ENCODE peak calls at places on chromosomes 6 and 20, in four cellular contexts. R is spleen, Q is heart left ventricle, H is mammary epithelial cell. Z is an unnamed sample.

GRCh38 chr20:50318709-50319108 is 128.1 kb downstream of the CEBPB start:
- DNase-seq in H (no peak), R (peak), Q (no peak), Z (no peak)

GRCh38 chr20:50332491-50332980 is 141.9 kb downstream of the CEBPB start:
- DNase-seq in R (peak), H (no peak), Q (no peak), Z (no peak)

GRCh38 chr6:35804996-35805736 is at the start of gene LHFPL5:
- DNase-seq in R (peak), H (no peak), Q (peak), Z (no peak)

GRCh38 chr6:28747631-28748157 is 176.1 kb downstream of the TRIM27 start:
- DNase-seq in H (peak), R (no peak), Q (no peak), Z (no peak)

GRCh38 chr6:163460307-163460782 is 45.8 kb downstream of the QKI start:
- DNase-seq in H (no peak), R (no peak), Q (no peak), Z (no peak)

GRCh38 chr6:20952605-20953004 is 418.3 kb downstream of the CDKAL1 start:
- DNase-seq in R (no peak), H (peak), Q (no peak), Z (no peak)

GRCh38 chr20:61049684-61050083 is 202.4 kb upstream of the CDH4 start:
- DNase-seq in H (no peak), Q (no peak), R (no peak), Z (no peak)

GRCh38 chr6:33935439-33936080 is 131.8 kb upstream of the MLN start:
- DNase-seq in H (no peak), R (peak), Q (no peak), Z (peak)

GRCh38 chr6:112735129-112735528 is 388.0 kb downstream of the RFPL4B start:
- DNase-seq in R (no peak), H (no peak), Q (no peak), Z (no peak)

GRCh38 chr20:52981051-52981450 is 8.9 kb downstream of the TSHZ2 start:
- DNase-seq in Q (no peak), H (no peak), R (no peak), Z (no peak)

GRCh38 chr6:26292709-26293108 is 72.3 kb upstream of the BTN3A2 start:
- DNase-seq in H (no peak), Q (no peak), R (no peak), Z (no peak)

GRCh38 chr20:23118766-23119165 is 32.6 kb upstream of the CD93 start:
- DNase-seq in Q (no peak), R (peak), H (no peak), Z (no peak)

GRCh38 chr6:29976588-29977424 is 34.5 kb downstream of the HLA-A start:
- DNase-seq in R (peak), Q (peak), H (peak), Z (no peak)

GRCh38 chr6:90406957-90407356 is 110.3 kb upstream of the BACH2 start:
- DNase-seq in R (no peak), H (peak), Q (no peak), Z (no peak)

GRCh38 chr6:163950159-163950558 is 535.6 kb downstream of the QKI start:
- DNase-seq in R (no peak), Q (no peak), H (no peak), Z (no peak)

GRCh38 chr6:118319890-118320289 is 228.2 kb upstream of the PLN start:
- DNase-seq in H (no peak), R (no peak), Q (no peak), Z (no peak)

GRCh38 chr6:126077810-126078791 is 91.8 kb downstream of the TRMT11 start:
- DNase-seq in Q (no peak), R (no peak), H (no peak), Z (no peak)

GRCh38 chr6:134995536-134995935 is 45.6 kb upstream of the ALDH8A1 start:
- DNase-seq in R (no peak), Q (no peak), H (no peak), Z (no peak)

GRCh38 chr6:128252293-128253176 is 267.9 kb downstream of the PTPRK start:
- DNase-seq in Q (no peak), R (no peak), H (no peak), Z (no peak)

GRCh38 chr6:43263314-43264178 is 20.3 kb downstream of the TTBK1 start:
- DNase-seq in R (peak), Q (peak), H (peak), Z (no peak)

GRCh38 chr6:90753820-90754604 is 167.1 kb upstream of the MAP3K7 start:
- DNase-seq in R (no peak), Q (no peak), H (no peak), Z (no peak)

GRCh38 chr6:101818056-101818455 is 424.5 kb downstream of the GRIK2 start:
- DNase-seq in R (no peak), Q (no peak), H (no peak), Z (no peak)

GRCh38 chr6:5490495-5491069 is 229.3 kb downstream of the FARS2 start:
- DNase-seq in H (no peak), R (no peak), Q (no peak), Z (no peak)

GRCh38 chr6:44332585-44332984 is 9.9 kb upstream of the SPATS1 start:
- DNase-seq in R (no peak), Q (no peak), H (no peak), Z (no peak)

GRCh38 chr6:36195471-36196048 is 984 bp upstream of the BRPF3 start:
- DNase-seq in Q (no peak), R (no peak), H (peak), Z (no peak)

GRCh38 chr6:2872417-2873358 is 30.4 kb downstream of the SERPINB9 start:
- DNase-seq in H (no peak), Q (no peak), R (no peak), Z (no peak)

GRCh38 chr6:21180800-21181337 is 412.7 kb upstream of the SOX4 start:
- DNase-seq in Q (no peak), H (no peak), R (no peak), Z (no peak)

GRCh38 chr6:106705156-106705555 is 75.8 kb downstream of the QRSL1 start:
- DNase-seq in H (no peak), Q (no peak), R (no peak), Z (no peak)

GRCh38 chr20:57465943-57466342 is 59.0 kb downstream of the CTCFL start:
- DNase-seq in H (no peak), Q (no peak), R (peak), Z (no peak)

GRCh38 chr6:103800131-103800670 is 1059.5 kb downstream of the HACE1 start:
- DNase-seq in H (no peak), Q (no peak), R (no peak), Z (no peak)

GRCh38 chr6:89386917-89387491 is 25.1 kb downstream of the RRAGD start:
- DNase-seq in R (no peak), H (no peak), Q (no peak), Z (no peak)

GRCh38 chr6:89385156-89385667 is 26.9 kb downstream of the RRAGD start:
- DNase-seq in Q (no peak), R (no peak), H (peak), Z (no peak)

GRCh38 chr6:89388846-89389245 is 23.2 kb downstream of the RRAGD start:
- DNase-seq in Q (no peak), H (no peak), R (no peak), Z (peak)

GRCh38 chr6:89385846-89386245 is 26.2 kb downstream of the RRAGD start:
- DNase-seq in Q (no peak), H (no peak), R (no peak), Z (no peak)

GRCh38 chr6:89387516-89388222 is 24.4 kb downstream of the RRAGD start:
- DNase-seq in R (no peak), H (no peak), Q (no peak), Z (no peak)
- H3K27ac ChIP-seq in R (no peak), H (no peak), Q (no peak), Z (no peak)

DNA sequence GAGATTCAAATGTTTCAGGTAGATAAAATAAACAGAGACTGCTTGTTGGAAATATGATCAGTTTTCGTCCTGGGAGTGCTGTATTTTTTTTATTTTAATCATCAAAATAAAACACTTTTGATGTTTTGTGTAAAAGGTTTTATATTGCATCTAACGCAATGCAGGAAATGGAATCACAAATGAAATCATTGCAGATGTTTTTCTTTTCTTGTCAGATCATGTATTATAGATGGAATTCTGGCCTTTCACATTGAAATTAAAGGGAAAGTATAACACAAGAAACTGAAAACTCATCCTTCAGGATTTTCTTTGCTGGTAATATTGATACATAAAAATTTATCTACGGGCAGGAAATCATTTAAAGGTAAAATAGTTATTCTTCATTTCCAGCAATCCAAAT is 482.1 kb upstream of the MANEA start:
- DNase-seq in Q (no peak), H (peak), R (no peak), Z (no peak)
- H3K27ac ChIP-seq in Q (no peak), H (peak), R (no peak), Z (no peak)

DNA sequence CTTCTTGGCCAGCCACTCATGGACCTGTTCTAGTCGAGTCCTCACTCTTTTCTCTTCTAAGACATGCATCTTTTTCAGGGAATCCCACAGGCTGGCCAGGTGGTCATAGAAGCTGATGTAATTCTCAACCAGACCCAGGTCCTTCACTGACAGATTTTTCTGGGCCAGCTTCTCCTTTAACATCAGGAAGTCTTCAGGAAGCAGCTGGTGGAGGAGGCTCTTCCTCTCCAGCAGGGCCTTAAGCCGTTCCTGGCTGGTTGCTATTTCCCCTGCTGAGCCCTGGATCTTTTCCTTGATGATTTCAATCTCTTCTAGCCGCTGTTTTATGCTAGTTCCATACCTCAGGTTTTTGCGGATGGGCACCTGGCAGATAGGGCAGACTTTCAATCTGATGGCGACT is 28.6 kb downstream of the DDX27 start:
- DNase-seq in Q (no peak), R (no peak), H (no peak), Z (no peak)
- H3K27ac ChIP-seq in Q (no peak), R (no peak), H (no peak), Z (peak)

GRCh38 chr6:110543106-110543505 is 66.7 kb upstream of the SLC22A16 start:
- DNase-seq in H (peak), R (no peak), Q (no peak), Z (peak)

GRCh38 chr6:110541701-110542309 is 65.4 kb upstream of the SLC22A16 start:
- DNase-seq in R (no peak), Q (no peak), H (no peak), Z (peak)

GRCh38 chr6:110545081-110545872 is 68.9 kb upstream of the SLC22A16 start:
- DNase-seq in H (no peak), Q (no peak), R (no peak), Z (no peak)

GRCh38 chr6:110544472-110544871 is 68.1 kb upstream of the SLC22A16 start:
- DNase-seq in R (no peak), H (no peak), Q (no peak), Z (no peak)

DNA sequence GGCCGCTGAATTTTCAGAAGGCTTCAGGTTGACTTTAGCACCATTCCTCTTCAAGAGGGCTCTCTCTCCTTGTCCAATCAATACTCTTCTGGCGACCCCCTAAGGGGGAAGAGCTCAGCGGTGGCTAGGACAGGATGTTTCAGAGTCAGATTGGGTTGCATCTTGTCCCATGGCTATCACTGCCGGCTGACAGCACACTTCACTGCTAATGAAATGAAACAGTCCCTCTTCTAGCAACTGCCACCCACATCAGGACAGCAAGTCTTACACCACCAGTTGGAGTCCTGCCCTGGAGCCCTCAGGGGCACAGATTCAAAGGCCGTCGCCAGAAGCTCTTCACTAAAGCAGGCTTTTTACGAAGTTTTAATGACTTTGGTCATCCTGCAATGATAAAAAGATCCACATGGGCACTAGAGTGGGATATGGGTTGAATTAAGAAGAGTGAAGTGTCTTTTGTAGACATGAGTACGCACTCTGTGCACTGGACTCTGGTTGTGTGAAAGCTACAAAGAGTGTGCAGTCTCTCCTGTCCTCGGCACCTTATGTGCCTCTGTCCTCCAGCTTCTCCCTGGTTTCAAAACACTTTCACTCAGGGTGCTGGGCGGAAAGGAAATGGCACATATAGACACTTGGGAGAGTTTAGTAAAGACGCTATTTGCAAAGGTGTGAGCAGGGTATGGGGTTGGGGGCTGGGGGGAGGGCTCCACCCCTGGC is 66.1 kb upstream of the SLC22A16 start:
- DNase-seq in R (no peak), Q (peak), H (no peak), Z (peak)
- H3K27ac ChIP-seq in R (no peak), Q (peak), H (no peak), Z (peak)

GRCh38 chr6:87971605-87972262 is 75.9 kb upstream of the SPACA1 start:
- DNase-seq in R (no peak), Q (no peak), H (no peak), Z (no peak)
- H3K27ac ChIP-seq in R (no peak), Q (no peak), H (no peak), Z (no peak)

GRCh38 chr6:138692058-138692977 is 81.3 kb upstream of the CCDC28A start:
- DNase-seq in H (peak), Q (peak), R (peak), Z (no peak)
- H3K27ac ChIP-seq in H (peak), Q (peak), R (peak), Z (peak)

Z was measured in caudate nucleus.